ENCODE peak calls at places on chromosome 16, in ten cellular contexts. One of them, this sample, is unnamed.

GRCh38 chr16:75385507-75386152 is 47.7 kb downstream of the CFDP1 start:
- DNase-seq in GM12878: peak
- DNase-seq in stomach: no peak
- DNase-seq in transverse colon: no peak
- DNase-seq in SK-N-SH: peak
- DNase-seq in SK-N-MC: peak
- DNase-seq in breast epithelium: no peak
- DNase-seq in esophagus muscularis mucosa: no peak
- DNase-seq in prostate gland: no peak
- DNase-seq in sigmoid colon: no peak
- DNase-seq in this sample: no peak

GRCh38 chr16:49409121-49409520 is 35.5 kb downstream of the C16orf78 start:
- DNase-seq in breast epithelium: no peak
- DNase-seq in prostate gland: no peak
- DNase-seq in GM12878: no peak
- DNase-seq in transverse colon: no peak
- DNase-seq in esophagus muscularis mucosa: no peak
- DNase-seq in SK-N-SH: no peak
- DNase-seq in stomach: no peak
- DNase-seq in SK-N-MC: no peak
- DNase-seq in sigmoid colon: no peak
- DNase-seq in this sample: no peak

GRCh38 chr16:87304951-87305350 is 12.2 kb downstream of the C16orf95 start:
- DNase-seq in transverse colon: no peak
- DNase-seq in SK-N-MC: no peak
- DNase-seq in esophagus muscularis mucosa: no peak
- DNase-seq in prostate gland: no peak
- DNase-seq in breast epithelium: no peak
- DNase-seq in SK-N-SH: no peak
- DNase-seq in GM12878: no peak
- DNase-seq in stomach: no peak
- DNase-seq in sigmoid colon: no peak
- DNase-seq in this sample: no peak

GRCh38 chr16:85428168-85428898 is 184.8 kb upstream of the GSE1 start:
- DNase-seq in transverse colon: peak
- DNase-seq in breast epithelium: no peak
- DNase-seq in SK-N-MC: no peak
- DNase-seq in GM12878: no peak
- DNase-seq in SK-N-SH: peak
- DNase-seq in esophagus muscularis mucosa: no peak
- DNase-seq in prostate gland: no peak
- DNase-seq in sigmoid colon: peak
- DNase-seq in stomach: peak
- DNase-seq in this sample: no peak

GRCh38 chr16:89089142-89089541 is 4.5 kb upstream of the ACSF3 start:
- DNase-seq in transverse colon: no peak
- DNase-seq in SK-N-SH: peak
- DNase-seq in GM12878: no peak
- DNase-seq in stomach: no peak
- DNase-seq in sigmoid colon: no peak
- DNase-seq in SK-N-MC: no peak
- DNase-seq in prostate gland: no peak
- DNase-seq in breast epithelium: no peak
- DNase-seq in esophagus muscularis mucosa: no peak
- DNase-seq in this sample: no peak

GRCh38 chr16:81779540-81780320 is 639 bp downstream of the PLCG2 start:
- DNase-seq in prostate gland: no peak
- DNase-seq in transverse colon: peak
- DNase-seq in SK-N-SH: no peak
- DNase-seq in breast epithelium: no peak
- DNase-seq in sigmoid colon: no peak
- DNase-seq in esophagus muscularis mucosa: no peak
- DNase-seq in GM12878: no peak
- DNase-seq in stomach: peak
- DNase-seq in SK-N-MC: no peak
- DNase-seq in this sample: peak

GRCh38 chr16:89697161-89697615 is 4.3 kb downstream of the SPATA2L start:
- DNase-seq in SK-N-SH: peak
- DNase-seq in stomach: no peak
- DNase-seq in SK-N-MC: no peak
- DNase-seq in transverse colon: no peak
- DNase-seq in sigmoid colon: no peak
- DNase-seq in GM12878: no peak
- DNase-seq in esophagus muscularis mucosa: no peak
- DNase-seq in breast epithelium: no peak
- DNase-seq in prostate gland: no peak
- DNase-seq in this sample: no peak

GRCh38 chr16:11781773-11782172 is 15.3 kb downstream of the ZC3H7A start:
- DNase-seq in breast epithelium: no peak
- DNase-seq in transverse colon: no peak
- DNase-seq in SK-N-SH: peak
- DNase-seq in stomach: no peak
- DNase-seq in SK-N-MC: no peak
- DNase-seq in esophagus muscularis mucosa: no peak
- DNase-seq in GM12878: peak
- DNase-seq in prostate gland: peak
- DNase-seq in sigmoid colon: no peak
- DNase-seq in this sample: no peak

GRCh38 chr16:27208081-27208692 is 4.9 kb downstream of the KDM8 start:
- DNase-seq in SK-N-MC: no peak
- DNase-seq in prostate gland: no peak
- DNase-seq in esophagus muscularis mucosa: no peak
- DNase-seq in sigmoid colon: no peak
- DNase-seq in GM12878: no peak
- DNase-seq in SK-N-SH: no peak
- DNase-seq in breast epithelium: no peak
- DNase-seq in stomach: no peak
- DNase-seq in transverse colon: no peak
- DNase-seq in this sample: no peak

GRCh38 chr16:261031-261691 is 14.6 kb downstream of the RGS11 start:
- DNase-seq in esophagus muscularis mucosa: no peak
- DNase-seq in sigmoid colon: no peak
- DNase-seq in breast epithelium: no peak
- DNase-seq in GM12878: no peak
- DNase-seq in SK-N-MC: no peak
- DNase-seq in SK-N-SH: no peak
- DNase-seq in stomach: no peak
- DNase-seq in transverse colon: no peak
- DNase-seq in prostate gland: no peak
- DNase-seq in this sample: no peak

GRCh38 chr16:4633910-4634635 is 9.4 kb downstream of the MGRN1 start:
- DNase-seq in SK-N-MC: no peak
- DNase-seq in prostate gland: no peak
- DNase-seq in transverse colon: no peak
- DNase-seq in SK-N-SH: no peak
- DNase-seq in sigmoid colon: no peak
- DNase-seq in stomach: no peak
- DNase-seq in esophagus muscularis mucosa: no peak
- DNase-seq in GM12878: no peak
- DNase-seq in breast epithelium: no peak
- DNase-seq in this sample: no peak

GRCh38 chr16:55171241-55171640 is 152.8 kb upstream of the IRX6 start:
- DNase-seq in GM12878: no peak
- DNase-seq in prostate gland: no peak
- DNase-seq in stomach: no peak
- DNase-seq in esophagus muscularis mucosa: no peak
- DNase-seq in SK-N-SH: no peak
- DNase-seq in sigmoid colon: no peak
- DNase-seq in SK-N-MC: no peak
- DNase-seq in transverse colon: no peak
- DNase-seq in breast epithelium: no peak
- DNase-seq in this sample: no peak

GRCh38 chr16:75774197-75774596 is 47.9 kb upstream of the CPHXL start:
- DNase-seq in GM12878: no peak
- DNase-seq in SK-N-SH: no peak
- DNase-seq in breast epithelium: no peak
- DNase-seq in transverse colon: no peak
- DNase-seq in SK-N-MC: no peak
- DNase-seq in prostate gland: no peak
- DNase-seq in sigmoid colon: no peak
- DNase-seq in esophagus muscularis mucosa: no peak
- DNase-seq in stomach: no peak
- DNase-seq in this sample: no peak

GRCh38 chr16:11833951-11834695 is 17.2 kb downstream of the RSL1D1 start:
- DNase-seq in stomach: no peak
- DNase-seq in esophagus muscularis mucosa: no peak
- DNase-seq in GM12878: no peak
- DNase-seq in sigmoid colon: no peak
- DNase-seq in SK-N-SH: no peak
- DNase-seq in transverse colon: no peak
- DNase-seq in prostate gland: no peak
- DNase-seq in breast epithelium: no peak
- DNase-seq in SK-N-MC: peak
- DNase-seq in this sample: no peak

GRCh38 chr16:64152010-64152767 is 969.7 kb downstream of the CDH11 start:
- DNase-seq in sigmoid colon: no peak
- DNase-seq in esophagus muscularis mucosa: no peak
- DNase-seq in transverse colon: no peak
- DNase-seq in SK-N-SH: peak
- DNase-seq in breast epithelium: no peak
- DNase-seq in SK-N-MC: no peak
- DNase-seq in GM12878: no peak
- DNase-seq in prostate gland: no peak
- DNase-seq in stomach: no peak
- DNase-seq in this sample: no peak

GRCh38 chr16:84053237-84053636 is 10.6 kb upstream of the SLC38A8 start:
- DNase-seq in sigmoid colon: peak
- DNase-seq in esophagus muscularis mucosa: no peak
- DNase-seq in GM12878: no peak
- DNase-seq in SK-N-SH: no peak
- DNase-seq in SK-N-MC: no peak
- DNase-seq in transverse colon: peak
- DNase-seq in breast epithelium: peak
- DNase-seq in prostate gland: no peak
- DNase-seq in stomach: no peak
- DNase-seq in this sample: no peak
- TF ChIP-seq POLR2AphosphoS5 in sigmoid colon: no peak
- TF ChIP-seq POLR2AphosphoS5 in esophagus muscularis mucosa: no peak
- TF ChIP-seq POLR2AphosphoS5 in GM12878: no peak
- TF ChIP-seq POLR2AphosphoS5 in SK-N-SH: no peak
- TF ChIP-seq POLR2AphosphoS5 in SK-N-MC: no peak
- TF ChIP-seq POLR2AphosphoS5 in transverse colon: no peak
- TF ChIP-seq POLR2AphosphoS5 in breast epithelium: no peak
- TF ChIP-seq POLR2AphosphoS5 in prostate gland: no peak
- TF ChIP-seq POLR2AphosphoS5 in stomach: no peak
- TF ChIP-seq POLR2AphosphoS5 in this sample: no peak

GRCh38 chr16:56859636-56860035 is 5.4 kb upstream of the SLC12A3 start:
- DNase-seq in prostate gland: no peak
- DNase-seq in transverse colon: no peak
- DNase-seq in esophagus muscularis mucosa: no peak
- DNase-seq in sigmoid colon: no peak
- DNase-seq in stomach: no peak
- DNase-seq in SK-N-SH: no peak
- DNase-seq in breast epithelium: no peak
- DNase-seq in GM12878: no peak
- DNase-seq in SK-N-MC: no peak
- DNase-seq in this sample: no peak

GRCh38 chr16:56858375-56858774 is 6.6 kb upstream of the SLC12A3 start:
- DNase-seq in transverse colon: peak
- DNase-seq in GM12878: no peak
- DNase-seq in SK-N-SH: no peak
- DNase-seq in prostate gland: no peak
- DNase-seq in stomach: no peak
- DNase-seq in SK-N-MC: no peak
- DNase-seq in breast epithelium: no peak
- DNase-seq in sigmoid colon: no peak
- DNase-seq in esophagus muscularis mucosa: no peak
- DNase-seq in this sample: peak

GRCh38 chr16:56861756-56862155 is 3.3 kb upstream of the SLC12A3 start:
- DNase-seq in stomach: no peak
- DNase-seq in breast epithelium: no peak
- DNase-seq in GM12878: no peak
- DNase-seq in sigmoid colon: no peak
- DNase-seq in SK-N-SH: no peak
- DNase-seq in SK-N-MC: no peak
- DNase-seq in transverse colon: no peak
- DNase-seq in prostate gland: no peak
- DNase-seq in esophagus muscularis mucosa: no peak
- DNase-seq in this sample: no peak

GRCh38 chr16:56861092-56861610 is 3.9 kb upstream of the SLC12A3 start:
- DNase-seq in SK-N-SH: peak
- DNase-seq in prostate gland: no peak
- DNase-seq in breast epithelium: no peak
- DNase-seq in sigmoid colon: no peak
- DNase-seq in esophagus muscularis mucosa: no peak
- DNase-seq in SK-N-MC: no peak
- DNase-seq in transverse colon: no peak
- DNase-seq in GM12878: no peak
- DNase-seq in stomach: no peak
- DNase-seq in this sample: no peak

GRCh38 chr16:56860226-56861020 is 4.6 kb upstream of the SLC12A3 start:
- DNase-seq in transverse colon: peak
- DNase-seq in esophagus muscularis mucosa: no peak
- DNase-seq in GM12878: peak
- DNase-seq in sigmoid colon: no peak
- DNase-seq in SK-N-MC: no peak
- DNase-seq in breast epithelium: no peak
- DNase-seq in prostate gland: no peak
- DNase-seq in stomach: no peak
- DNase-seq in SK-N-SH: no peak
- DNase-seq in this sample: no peak
- H3K4me3 ChIP-seq in transverse colon: no peak
- H3K4me3 ChIP-seq in esophagus muscularis mucosa: no peak
- H3K4me3 ChIP-seq in GM12878: peak
- H3K4me3 ChIP-seq in sigmoid colon: no peak
- H3K4me3 ChIP-seq in SK-N-MC: no peak
- H3K4me3 ChIP-seq in breast epithelium: no peak
- H3K4me3 ChIP-seq in prostate gland: no peak
- H3K4me3 ChIP-seq in stomach: no peak
- H3K4me3 ChIP-seq in SK-N-SH: no peak
- H3K4me3 ChIP-seq in this sample: no peak

GRCh38 chr16:57637424-57637823 is 9.0 kb downstream of the ADGRG1 start:
- DNase-seq in prostate gland: no peak
- DNase-seq in SK-N-MC: no peak
- DNase-seq in SK-N-SH: no peak
- DNase-seq in breast epithelium: no peak
- DNase-seq in esophagus muscularis mucosa: no peak
- DNase-seq in stomach: no peak
- DNase-seq in transverse colon: no peak
- DNase-seq in GM12878: no peak
- DNase-seq in sigmoid colon: peak
- DNase-seq in this sample: no peak
- TF ChIP-seq POLR2AphosphoS5 in prostate gland: peak
- TF ChIP-seq POLR2AphosphoS5 in SK-N-MC: no peak
- TF ChIP-seq POLR2AphosphoS5 in SK-N-SH: no peak
- TF ChIP-seq POLR2AphosphoS5 in breast epithelium: no peak
- TF ChIP-seq POLR2AphosphoS5 in esophagus muscularis mucosa: peak
- TF ChIP-seq POLR2AphosphoS5 in stomach: peak
- TF ChIP-seq POLR2AphosphoS5 in transverse colon: peak
- TF ChIP-seq POLR2AphosphoS5 in GM12878: no peak
- TF ChIP-seq POLR2AphosphoS5 in sigmoid colon: peak
- TF ChIP-seq POLR2AphosphoS5 in this sample: peak

DNA sequence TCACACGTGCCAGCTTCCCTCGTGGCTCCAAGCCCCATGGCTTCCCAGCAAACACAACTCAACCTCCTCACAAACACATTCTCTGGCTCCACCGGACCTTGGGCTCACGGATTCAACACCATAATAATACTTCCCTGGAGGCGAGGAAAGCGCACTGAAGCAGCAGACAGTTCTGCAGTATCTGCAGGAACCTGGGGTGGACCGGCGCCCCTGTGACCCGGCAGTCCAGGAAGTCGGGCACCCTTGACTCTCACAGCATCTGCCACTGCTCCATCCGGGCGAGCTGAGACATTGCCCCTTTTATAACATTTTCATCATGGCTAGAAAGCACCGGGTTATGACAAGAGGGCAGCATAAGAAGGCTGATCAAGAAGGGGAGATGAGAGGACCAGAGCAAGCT is 57.1 kb upstream of the CDH5 start:
- DNase-seq in breast epithelium: no peak
- DNase-seq in prostate gland: no peak
- DNase-seq in sigmoid colon: no peak
- DNase-seq in SK-N-SH: no peak
- DNase-seq in SK-N-MC: no peak
- DNase-seq in transverse colon: no peak
- DNase-seq in esophagus muscularis mucosa: no peak
- DNase-seq in stomach: no peak
- DNase-seq in GM12878: no peak
- DNase-seq in this sample: no peak
- H3K4me3 ChIP-seq in breast epithelium: no peak
- H3K4me3 ChIP-seq in prostate gland: no peak
- H3K4me3 ChIP-seq in sigmoid colon: no peak
- H3K4me3 ChIP-seq in SK-N-SH: no peak
- H3K4me3 ChIP-seq in SK-N-MC: no peak
- H3K4me3 ChIP-seq in transverse colon: no peak
- H3K4me3 ChIP-seq in esophagus muscularis mucosa: no peak
- H3K4me3 ChIP-seq in stomach: no peak
- H3K4me3 ChIP-seq in GM12878: no peak
- H3K4me3 ChIP-seq in this sample: no peak